ENCODE peak calls at places on chromosomes 7 and 10, in four cellular contexts. D is cardiac fibroblast, W is fibroblast of lung, O is PC-9. Q is an unnamed sample.

GRCh38 chr10:108911814-108912541 is 1011.3 kb downstream of the XPNPEP1 start:
- DNase-seq in W (peak), O (no peak), D (peak), Q (peak)

GRCh38 chr7:133742709-133743538 is 384.2 kb upstream of the LRGUK start:
- DNase-seq in W (peak), D (peak), O (no peak), Q (no peak)

GRCh38 chr10:61164458-61165160 is 220.6 kb upstream of the RHOBTB1 start:
- DNase-seq in D (peak), W (no peak), O (no peak), Q (no peak)

GRCh38 chr7:20331231-20331880 is 656 bp downstream of the ITGB8 start:
- DNase-seq in O (no peak), W (peak), D (peak), Q (no peak)

GRCh38 chr7:73626814-73627213 is 2.5 kb upstream of the MLXIPL start:
- DNase-seq in D (peak), W (no peak), O (peak), Q (no peak)

GRCh38 chr10:89278034-89278535 is 23.8 kb upstream of the IFIT2 start:
- DNase-seq in O (peak), D (peak), W (peak), Q (peak)

GRCh38 chr10:51588984-51589383 is 110.4 kb downstream of the CSTF2T start:
- DNase-seq in D (no peak), O (no peak), W (no peak), Q (no peak)

GRCh38 chr7:55641811-55642210 is 69.5 kb upstream of the VOPP1 start:
- DNase-seq in O (peak), D (no peak), W (no peak), Q (no peak)

GRCh38 chr10:96512524-96512991 is 1.2 kb downstream of the TLL2 start:
- DNase-seq in W (peak), D (peak), O (no peak), Q (no peak)

GRCh38 chr7:11237742-11238141 is 264.1 kb downstream of the PHF14 start:
- DNase-seq in O (no peak), D (no peak), W (no peak), Q (no peak)

GRCh38 chr10:27998954-27999275 is at the start of gene ODAD2:
- DNase-seq in W (no peak), O (no peak), D (no peak), Q (no peak)

GRCh38 chr10:62019013-62019684 is 117.7 kb downstream of the ARID5B start:
- DNase-seq in D (no peak), W (peak), O (no peak), Q (no peak)

GRCh38 chr7:24718977-24719491 is 38.2 kb downstream of the GSDME start:
- DNase-seq in W (no peak), D (no peak), O (peak), Q (no peak)

GRCh38 chr7:121278120-121279021 is 50.4 kb upstream of the WNT16 start:
- DNase-seq in W (peak), O (no peak), D (peak), Q (no peak)

GRCh38 chr7:85464042-85464651 is 277.3 kb upstream of the SEMA3D start:
- DNase-seq in D (peak), O (no peak), W (no peak), Q (no peak)

DNA sequence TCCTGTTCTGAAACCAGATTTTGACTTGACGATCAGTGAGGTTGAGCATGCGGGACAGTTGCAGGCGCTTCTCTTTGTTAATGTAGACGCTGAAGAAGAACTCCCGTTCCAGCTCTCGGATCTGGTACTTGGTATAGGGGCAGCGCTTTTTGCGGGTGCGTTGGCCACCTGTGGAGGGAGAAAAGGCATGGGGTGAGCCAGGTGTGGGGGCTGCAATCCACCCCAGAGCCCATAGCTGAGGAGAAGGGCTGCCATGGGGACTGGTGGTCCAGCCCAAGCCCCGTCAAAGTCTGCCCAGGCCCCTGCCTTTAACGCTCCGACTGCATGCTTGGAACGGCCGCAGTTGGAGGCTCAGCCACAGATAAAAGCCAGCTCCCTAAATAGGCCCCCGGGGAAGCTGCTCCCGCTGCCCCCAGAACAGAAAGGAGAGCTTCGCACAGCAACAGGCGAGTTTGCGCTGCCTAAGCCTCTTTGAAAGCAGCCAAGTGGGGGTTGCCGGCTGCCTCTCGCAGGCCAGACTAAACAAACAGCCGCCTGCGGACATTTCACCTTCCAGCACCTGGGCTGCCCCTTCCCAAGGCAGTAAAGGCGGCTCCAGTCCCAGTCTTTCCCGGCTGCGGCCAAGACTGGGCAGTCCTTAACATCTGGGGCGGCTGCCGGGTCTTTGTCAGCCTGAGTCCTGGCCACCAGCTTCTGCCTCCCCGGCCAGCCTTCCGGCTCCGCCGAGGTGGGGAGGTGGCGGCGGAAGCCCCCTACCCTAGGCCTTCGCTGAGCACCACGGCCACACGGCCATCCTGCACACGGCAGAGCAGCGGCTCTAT is 2.0 kb downstream of the HOXA11 start:
- DNase-seq in W (no peak), D (no peak), O (no peak), Q (no peak)
- H3K4me3 ChIP-seq in W (no peak), D (no peak), O (peak), Q (no peak)

GRCh38 chr7:71925663-71926062 is 486.5 kb downstream of the CALN1 start:
- DNase-seq in O (no peak), D (no peak), W (no peak), Q (no peak)
- TF ChIP-seq CTCF in O (no peak), D (no peak), W (no peak), Q (no peak)

DNA sequence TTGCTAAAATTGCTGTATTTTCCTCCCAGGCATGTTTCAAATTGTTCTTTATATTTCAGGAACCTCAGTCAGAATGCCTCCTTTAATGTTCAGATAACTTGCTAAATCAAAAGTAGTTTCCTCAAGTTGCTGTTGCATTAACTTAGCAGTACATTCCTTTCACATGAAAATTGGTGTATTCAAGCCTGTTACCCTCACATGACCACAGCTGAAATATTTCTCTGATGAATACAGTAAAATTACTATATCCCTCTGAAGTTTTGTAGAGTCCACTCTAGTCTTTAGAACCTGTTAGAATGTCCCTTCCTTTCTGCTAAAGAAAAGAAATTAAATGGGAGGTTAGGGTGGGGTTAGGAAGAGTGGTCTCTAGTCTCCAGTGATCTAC is 24.5 kb upstream of the C1GALT1 start:
- DNase-seq in D (peak), W (peak), O (peak), Q (no peak)
- H3K4me3 ChIP-seq in D (no peak), W (peak), O (no peak), Q (peak)

DNA sequence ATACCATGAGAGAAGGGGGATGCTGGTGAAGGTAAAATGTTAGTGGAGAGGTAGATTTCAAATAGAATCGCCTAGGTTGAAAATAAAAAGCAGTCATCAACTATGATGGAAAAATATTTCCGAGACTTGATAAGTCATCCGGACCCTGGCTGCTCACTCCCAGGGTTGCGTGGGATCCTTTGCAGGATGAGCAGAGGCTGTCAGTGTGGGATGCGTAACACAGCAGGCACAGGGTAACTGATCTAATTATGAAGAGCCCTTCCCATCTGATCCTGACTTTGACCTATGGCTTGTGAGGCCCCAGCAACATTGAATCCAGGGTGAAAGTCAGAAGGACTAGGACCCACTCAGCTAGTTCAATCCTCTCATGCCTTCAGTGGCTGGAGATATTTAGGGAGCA is 236.9 kb downstream of the DPP6 start:
- DNase-seq in D (no peak), W (no peak), O (no peak), Q (no peak)
- TF ChIP-seq CTCF in D (no peak), W (no peak), O (no peak), Q (no peak)

DNA sequence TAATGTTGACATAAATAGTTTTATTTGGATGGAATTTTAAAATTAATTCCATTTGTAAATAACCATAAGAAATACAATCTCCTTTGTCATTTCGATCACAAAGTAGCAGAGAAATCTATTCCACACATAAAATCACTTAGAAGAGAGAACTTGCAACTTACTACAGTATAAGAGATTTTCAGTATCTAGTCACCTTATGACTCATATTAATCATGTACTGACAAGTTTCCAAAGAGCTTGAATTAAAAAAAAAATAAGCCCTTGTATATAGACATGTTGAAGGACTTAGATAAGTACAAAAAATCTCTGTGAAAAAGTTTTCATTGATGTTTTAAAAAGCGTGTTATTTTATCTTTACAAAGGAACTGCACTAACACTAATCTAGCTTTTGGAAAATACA is 207.1 kb upstream of the ETV1 start:
- DNase-seq in O (no peak), D (peak), W (peak), Q (no peak)
- H3K4me3 ChIP-seq in O (no peak), D (no peak), W (no peak), Q (no peak)

DNA sequence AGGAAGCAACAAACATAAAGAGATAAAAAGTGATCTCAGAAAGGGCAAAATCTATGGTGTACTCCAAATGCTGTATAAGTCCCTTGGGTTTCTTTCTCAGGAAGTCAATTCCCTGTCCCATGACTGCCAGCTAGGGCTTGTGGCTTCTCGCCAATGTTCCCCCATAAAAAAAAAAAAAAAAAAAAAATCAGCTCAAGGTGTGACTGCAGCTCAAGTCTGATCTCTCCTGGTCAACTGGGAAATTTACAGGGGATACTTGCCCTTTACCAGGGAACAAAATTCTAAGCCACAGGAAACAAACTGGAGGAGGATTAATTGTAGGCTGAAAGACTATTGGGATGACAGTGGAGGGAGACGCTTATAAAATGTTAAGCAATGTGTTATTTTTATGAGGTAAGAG is 76.0 kb downstream of the PCGF5 start:
- DNase-seq in O (peak), W (peak), D (peak), Q (no peak)
- TF ChIP-seq CTCF in O (peak), W (peak), D (peak), Q (peak)